ENCODE peak calls at places on chromosomes 11 and 22, in nine cellular contexts. P is fibroblast of lung, E is cardiac fibroblast, J is body of pancreas, Q is AG10803, Y is dorsolateral prefrontal cortex, F is chondrocyte, K is fibroblast of mammary gland, C is IMR-90. V is an unnamed sample.

GRCh38 chr11:31940396-31941037 is 129.4 kb upstream of the PAX6 start:
- DNase-seq in E (peak), F (no peak), Q (peak), K (peak), Y (no peak), P (peak), C (peak), J (peak), V (no peak)

GRCh38 chr11:19606856-19607655 is 105.6 kb upstream of the NAV2 start:
- DNase-seq in E (peak), F (no peak), Q (no peak), K (no peak), C (no peak), Y (no peak), P (no peak), J (no peak), V (no peak)

GRCh38 chr11:47766363-47767227 is 546 bp downstream of the FNBP4 start:
- DNase-seq in P (peak), F (no peak), E (peak), Q (peak), K (peak), C (peak), Y (peak), J (peak), V (peak)

GRCh38 chr11:75576445-75577049 is 14.5 kb downstream of the SERPINH1 start:
- DNase-seq in F (no peak), K (peak), Q (peak), E (peak), P (peak), C (peak), Y (no peak), J (peak), V (peak)

GRCh38 chr11:44629732-44630345 is 64.4 kb downstream of the CD82 start:
- DNase-seq in Y (no peak), E (no peak), J (no peak), P (no peak), C (no peak), Q (no peak), K (no peak), F (peak), V (peak)

GRCh38 chr22:41968601-41969000 is 642 bp upstream of the SEPTIN3 start:
- DNase-seq in F (no peak), E (peak), C (peak), Q (no peak), K (no peak), Y (no peak), J (no peak), P (no peak), V (no peak)

GRCh38 chr11:113764522-113764921 is 9.0 kb downstream of the ZW10 start:
- DNase-seq in C (no peak), K (no peak), J (no peak), Q (no peak), P (no peak), E (no peak), Y (no peak), F (no peak), V (no peak)

GRCh38 chr11:117605331-117605730 is 191.7 kb downstream of the DSCAML1 start:
- DNase-seq in Y (peak), K (no peak), J (no peak), E (no peak), Q (no peak), C (no peak), F (no peak), P (no peak), V (no peak)

GRCh38 chr11:26584818-26585217 is 12.8 kb upstream of the MUC15 start:
- DNase-seq in K (no peak), P (no peak), E (no peak), C (no peak), Y (no peak), Q (no peak), F (no peak), J (no peak), V (no peak)

GRCh38 chr11:129442171-129442570 is 66.5 kb downstream of the BARX2 start:
- DNase-seq in Q (no peak), P (no peak), C (no peak), E (no peak), J (no peak), Y (no peak), F (no peak), K (no peak), V (no peak)

GRCh38 chr11:108530426-108530825 is 32.2 kb upstream of the POGLUT3 start:
- DNase-seq in F (no peak), K (no peak), Y (peak), C (no peak), Q (no peak), E (no peak), P (no peak), J (no peak), V (no peak)

GRCh38 chr11:78256962-78257361 is 68.2 kb downstream of the USP35 start:
- DNase-seq in K (peak), Y (peak), C (peak), Q (peak), E (peak), F (no peak), P (peak), J (peak), V (no peak)

GRCh38 chr11:33742249-33742851 is 6.1 kb upstream of the CD59 start:
- DNase-seq in Y (no peak), Q (peak), F (no peak), J (no peak), C (no peak), K (peak), E (peak), P (peak), V (no peak)

GRCh38 chr11:68004551-68005335 is 846 bp upstream of the UNC93B1 start:
- DNase-seq in J (no peak), F (no peak), P (no peak), Q (no peak), Y (no peak), K (no peak), C (no peak), E (no peak), V (no peak)

GRCh38 chr11:124612567-124613245 is 1.5 kb downstream of the PANX3 start:
- DNase-seq in Q (no peak), F (no peak), E (peak), P (no peak), Y (no peak), K (no peak), J (no peak), C (peak), V (no peak)

GRCh38 chr22:39207141-39208012 is 37.4 kb downstream of the PDGFB start:
- DNase-seq in Q (peak), F (peak), Y (no peak), J (peak), C (peak), P (peak), E (peak), K (no peak), V (peak)

GRCh38 chr11:120900642-120901041 is 123.3 kb upstream of the TBCEL start:
- DNase-seq in J (no peak), P (no peak), Y (no peak), K (no peak), F (no peak), E (no peak), C (no peak), Q (no peak), V (no peak)

GRCh38 chr22:24144056-24144455 is 37.2 kb upstream of the SUSD2 start:
- DNase-seq in F (no peak), E (no peak), C (no peak), J (no peak), P (no peak), Y (no peak), Q (no peak), K (no peak), V (no peak)

GRCh38 chr11:78226684-78227680 is 38.3 kb downstream of the USP35 start:
- DNase-seq in Y (no peak), E (no peak), J (no peak), P (no peak), F (no peak), K (no peak), C (no peak), Q (no peak), V (peak)

GRCh38 chr11:110121204-110121603 is 28.0 kb downstream of the ZC3H12C start:
- DNase-seq in E (peak), C (peak), F (no peak), K (peak), Y (no peak), Q (peak), P (peak), J (no peak), V (no peak)

GRCh38 chr11:7890417-7891179 is 40.5 kb downstream of the OR10A6 start:
- DNase-seq in J (no peak), F (no peak), C (no peak), P (no peak), E (no peak), Q (peak), Y (no peak), K (peak), V (no peak)

GRCh38 chr11:7893792-7894191 is 37.3 kb downstream of the OR10A6 start:
- DNase-seq in Q (no peak), J (peak), F (no peak), C (no peak), E (no peak), K (no peak), P (no peak), Y (no peak), V (no peak)

GRCh38 chr11:7892059-7892699 is 38.9 kb downstream of the OR10A6 start:
- DNase-seq in P (peak), E (peak), J (no peak), F (no peak), Y (no peak), K (peak), C (peak), Q (peak), V (no peak)

GRCh38 chr11:7894251-7894650 is 36.8 kb downstream of the OR10A6 start:
- DNase-seq in Q (no peak), J (peak), P (no peak), K (no peak), C (no peak), F (no peak), Y (no peak), E (no peak), V (no peak)

GRCh38 chr11:7892751-7893356 is 38.2 kb downstream of the OR10A6 start:
- DNase-seq in E (peak), K (peak), F (no peak), J (peak), Y (no peak), P (peak), C (peak), Q (peak), V (peak)
- TF ChIP-seq CTCF in E (peak), K (peak), F (peak), J (peak), Y (peak), P (peak), C (peak), Q (peak), V (peak)

GRCh38 chr11:41282436-41282835 is 177.0 kb downstream of the LRRC4C start:
- DNase-seq in K (no peak), C (no peak), J (no peak), F (no peak), Q (no peak), E (no peak), P (no peak), Y (no peak), V (no peak)

GRCh38 chr11:41286751-41287150 is 172.7 kb downstream of the LRRC4C start:
- DNase-seq in Q (no peak), F (no peak), C (no peak), P (no peak), J (no peak), K (no peak), Y (no peak), E (no peak), V (no peak)

GRCh38 chr11:41283196-41283930 is 176.1 kb downstream of the LRRC4C start:
- DNase-seq in P (no peak), E (no peak), Q (no peak), J (no peak), C (no peak), Y (no peak), F (no peak), K (no peak), V (no peak)

GRCh38 chr11:41281131-41281742 is 178.2 kb downstream of the LRRC4C start:
- DNase-seq in F (no peak), P (no peak), J (no peak), E (no peak), Y (no peak), K (no peak), C (no peak), Q (peak), V (no peak)
- TF ChIP-seq CTCF in F (no peak), P (no peak), J (no peak), E (no peak), Y (no peak), K (no peak), C (no peak), Q (no peak), V (no peak)

DNA sequence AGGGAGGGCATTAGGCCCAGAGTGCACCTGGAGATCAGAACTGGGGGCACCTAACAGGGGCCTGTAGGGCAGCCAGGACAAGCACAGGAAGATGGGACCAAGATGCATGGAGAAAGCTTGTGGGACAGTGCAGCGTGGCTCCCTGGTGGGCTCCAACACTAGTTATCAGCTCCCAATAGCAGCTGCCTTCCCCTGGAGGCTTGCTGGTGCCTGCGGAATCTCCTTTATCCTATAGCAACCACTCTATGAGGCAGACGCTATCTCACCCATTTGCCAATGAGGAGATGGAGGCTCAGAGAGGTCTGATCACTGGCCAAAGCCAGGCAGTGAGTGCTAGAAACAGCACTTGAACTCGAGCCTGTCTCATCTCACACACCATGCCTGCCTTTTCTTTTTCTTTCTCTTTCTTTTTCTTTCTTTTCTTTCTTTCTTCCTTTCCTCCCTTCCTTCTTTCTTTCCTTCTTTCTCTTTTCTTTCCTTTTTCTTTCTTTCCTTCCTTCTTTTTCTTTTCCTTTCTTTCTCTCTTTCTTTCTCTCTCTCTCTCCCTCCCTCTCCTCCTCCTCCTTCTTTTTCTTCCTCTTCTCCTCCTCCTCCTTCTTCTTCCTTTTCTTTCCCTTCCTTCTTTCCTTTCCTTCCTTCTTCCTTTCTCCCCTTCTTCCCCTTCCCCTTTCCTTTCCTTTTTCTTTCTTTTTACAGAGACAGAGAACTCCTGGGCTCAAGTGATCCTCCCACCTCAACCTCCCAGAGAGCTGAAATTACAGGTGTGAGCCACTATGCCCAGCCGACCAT is 16.1 kb upstream of the SEC14L4 start:
- DNase-seq in K (no peak), Y (no peak), F (no peak), Q (no peak), E (no peak), J (no peak), C (no peak), P (no peak), V (no peak)
- TF ChIP-seq CTCF in K (no peak), Y (no peak), F (no peak), Q (no peak), E (no peak), J (no peak), C (no peak), P (no peak), V (no peak)

DNA sequence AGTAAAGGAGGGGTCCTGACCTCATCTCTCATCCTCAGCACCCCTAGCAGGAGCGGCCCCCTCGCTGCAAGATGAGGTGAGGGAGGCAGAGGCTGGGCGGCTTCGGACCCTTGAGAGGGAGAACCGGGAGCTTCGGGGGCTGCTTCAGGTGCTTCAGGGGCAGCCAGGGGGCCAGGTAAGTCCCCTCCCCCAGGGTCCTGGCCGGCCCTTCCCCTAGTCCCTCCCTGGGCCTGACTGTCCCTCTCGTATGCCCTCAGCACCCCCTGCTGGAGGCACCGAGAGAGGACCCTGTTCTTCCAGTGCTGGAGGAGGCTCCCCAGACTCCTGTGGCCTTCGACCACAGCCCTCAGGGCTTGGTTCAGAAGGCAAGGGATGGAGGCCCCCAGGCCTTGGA is 3.7 kb downstream of the CCDC88B start:
- DNase-seq in Q (no peak), K (no peak), F (no peak), Y (no peak), C (no peak), E (no peak), P (no peak), J (no peak), V (no peak)
- TF ChIP-seq CTCF in Q (peak), K (peak), F (peak), Y (peak), C (peak), E (peak), P (no peak), J (no peak), V (peak)

GRCh38 chr11:742156-742546 is 5.1 kb upstream of the TALDO1 start:
- DNase-seq in P (no peak), J (no peak), E (no peak), F (no peak), C (no peak), Y (no peak), K (no peak), Q (no peak), V (no peak)
- TF ChIP-seq CTCF in P (no peak), J (no peak), E (no peak), F (no peak), C (no peak), Y (no peak), K (no peak), Q (no peak), V (no peak)

GRCh38 chr11:125724125-125724524 is 22.0 kb upstream of the PATE1 start:
- DNase-seq in J (no peak), Y (no peak), E (peak), F (no peak), K (peak), Q (peak), P (peak), C (peak), V (no peak)
- TF ChIP-seq CTCF in J (no peak), Y (no peak), E (peak), F (peak), K (peak), Q (peak), P (peak), C (no peak), V (no peak)

V was measured in GM13976.